ENCODE peak calls at places on chromosomes 16 and 17, in six cellular contexts. One of them, this sample, is unnamed.

GRCh38 chr17:2814499-2815341 is 18.5 kb downstream of the RAP1GAP2 start:
- DNase-seq in psoas muscle: no peak
- DNase-seq in A549: no peak
- DNase-seq in astrocyte of the spinal cord: no peak
- DNase-seq in breast epithelium: no peak
- DNase-seq in heart right ventricle: peak
- DNase-seq in this sample: no peak

GRCh38 chr16:87099001-87099740 is 218.0 kb downstream of the C16orf95 start:
- DNase-seq in psoas muscle: no peak
- DNase-seq in A549: no peak
- DNase-seq in astrocyte of the spinal cord: no peak
- DNase-seq in breast epithelium: no peak
- DNase-seq in heart right ventricle: no peak
- DNase-seq in this sample: no peak

GRCh38 chr17:17812211-17813054 is 24.4 kb downstream of the SREBF1 start:
- DNase-seq in psoas muscle: peak
- DNase-seq in A549: peak
- DNase-seq in astrocyte of the spinal cord: peak
- DNase-seq in breast epithelium: peak
- DNase-seq in heart right ventricle: peak
- DNase-seq in this sample: peak

GRCh38 chr16:49454426-49455180 is 81.0 kb downstream of the C16orf78 start:
- DNase-seq in psoas muscle: no peak
- DNase-seq in A549: no peak
- DNase-seq in astrocyte of the spinal cord: no peak
- DNase-seq in breast epithelium: no peak
- DNase-seq in heart right ventricle: no peak
- DNase-seq in this sample: peak

GRCh38 chr16:70703041-70703834 is 17.4 kb upstream of the MTSS2 start:
- DNase-seq in psoas muscle: peak
- DNase-seq in A549: peak
- DNase-seq in astrocyte of the spinal cord: peak
- DNase-seq in breast epithelium: no peak
- DNase-seq in heart right ventricle: peak
- DNase-seq in this sample: peak

GRCh38 chr17:9237661-9238301 is 216.5 kb downstream of the NTN1 start:
- DNase-seq in psoas muscle: no peak
- DNase-seq in A549: no peak
- DNase-seq in astrocyte of the spinal cord: no peak
- DNase-seq in breast epithelium: no peak
- DNase-seq in heart right ventricle: no peak
- DNase-seq in this sample: no peak

GRCh38 chr17:82648761-82649474 is 674 bp upstream of the WDR45B start:
- DNase-seq in psoas muscle: peak
- DNase-seq in A549: no peak
- DNase-seq in astrocyte of the spinal cord: no peak
- DNase-seq in breast epithelium: no peak
- DNase-seq in heart right ventricle: peak
- DNase-seq in this sample: no peak

GRCh38 chr17:32877164-32877764 is 340 bp upstream of the MYO1D start:
- DNase-seq in psoas muscle: peak
- DNase-seq in A549: peak
- DNase-seq in astrocyte of the spinal cord: peak
- DNase-seq in breast epithelium: peak
- DNase-seq in heart right ventricle: peak
- DNase-seq in this sample: peak

GRCh38 chr17:74444406-74444805 is 12.5 kb downstream of the GPRC5C start:
- DNase-seq in psoas muscle: peak
- DNase-seq in A549: no peak
- DNase-seq in astrocyte of the spinal cord: no peak
- DNase-seq in breast epithelium: no peak
- DNase-seq in heart right ventricle: no peak
- DNase-seq in this sample: no peak

GRCh38 chr17:16374129-16374528 is 6.8 kb upstream of the UBB start:
- DNase-seq in psoas muscle: no peak
- DNase-seq in A549: no peak
- DNase-seq in astrocyte of the spinal cord: peak
- DNase-seq in breast epithelium: no peak
- DNase-seq in heart right ventricle: no peak
- DNase-seq in this sample: no peak

GRCh38 chr17:3935140-3935542 is 18.9 kb upstream of the P2RX1 start:
- DNase-seq in psoas muscle: peak
- DNase-seq in A549: peak
- DNase-seq in astrocyte of the spinal cord: peak
- DNase-seq in breast epithelium: peak
- DNase-seq in heart right ventricle: peak
- DNase-seq in this sample: no peak

GRCh38 chr17:45147102-45147580 is 1.1 kb upstream of the HEXIM1 start:
- DNase-seq in psoas muscle: no peak
- DNase-seq in A549: peak
- DNase-seq in astrocyte of the spinal cord: no peak
- DNase-seq in breast epithelium: peak
- DNase-seq in heart right ventricle: peak
- DNase-seq in this sample: no peak

GRCh38 chr17:60036796-60037677 is 41.7 kb downstream of the HEATR6 start:
- DNase-seq in psoas muscle: peak
- DNase-seq in A549: peak
- DNase-seq in astrocyte of the spinal cord: peak
- DNase-seq in breast epithelium: no peak
- DNase-seq in heart right ventricle: peak
- DNase-seq in this sample: no peak

GRCh38 chr16:87016636-87017035 is 300.6 kb downstream of the C16orf95 start:
- DNase-seq in psoas muscle: no peak
- DNase-seq in A549: no peak
- DNase-seq in astrocyte of the spinal cord: no peak
- DNase-seq in breast epithelium: no peak
- DNase-seq in heart right ventricle: no peak
- DNase-seq in this sample: no peak

GRCh38 chr16:19860146-19861030 is 24.3 kb downstream of the GPRC5B start:
- DNase-seq in psoas muscle: no peak
- DNase-seq in A549: no peak
- DNase-seq in astrocyte of the spinal cord: peak
- DNase-seq in breast epithelium: no peak
- DNase-seq in heart right ventricle: no peak
- DNase-seq in this sample: no peak

GRCh38 chr16:17831330-17831729 is 360.6 kb upstream of the XYLT1 start:
- DNase-seq in psoas muscle: no peak
- DNase-seq in A549: no peak
- DNase-seq in astrocyte of the spinal cord: no peak
- DNase-seq in breast epithelium: no peak
- DNase-seq in heart right ventricle: no peak
- DNase-seq in this sample: no peak

GRCh38 chr17:51260960-51261958 is 913 bp downstream of the UTP18 start:
- DNase-seq in psoas muscle: peak
- DNase-seq in A549: peak
- DNase-seq in astrocyte of the spinal cord: no peak
- DNase-seq in breast epithelium: peak
- DNase-seq in heart right ventricle: peak
- DNase-seq in this sample: peak

GRCh38 chr17:83149326-83149725 is 69.9 kb downstream of the METRNL start:
- DNase-seq in psoas muscle: no peak
- DNase-seq in A549: no peak
- DNase-seq in astrocyte of the spinal cord: no peak
- DNase-seq in breast epithelium: peak
- DNase-seq in heart right ventricle: no peak
- DNase-seq in this sample: no peak

GRCh38 chr17:74354123-74354522 is 7.5 kb downstream of the BTBD17 start:
- DNase-seq in psoas muscle: peak
- DNase-seq in A549: peak
- DNase-seq in astrocyte of the spinal cord: no peak
- DNase-seq in breast epithelium: no peak
- DNase-seq in heart right ventricle: no peak
- DNase-seq in this sample: no peak

GRCh38 chr17:39867084-39867890 is 715 bp upstream of the ZPBP2 start:
- DNase-seq in psoas muscle: no peak
- DNase-seq in A549: no peak
- DNase-seq in astrocyte of the spinal cord: no peak
- DNase-seq in breast epithelium: no peak
- DNase-seq in heart right ventricle: no peak
- DNase-seq in this sample: no peak

GRCh38 chr16:19400709-19401108 is 17.0 kb upstream of the TMC5 start:
- DNase-seq in psoas muscle: no peak
- DNase-seq in A549: no peak
- DNase-seq in astrocyte of the spinal cord: no peak
- DNase-seq in breast epithelium: no peak
- DNase-seq in heart right ventricle: no peak
- DNase-seq in this sample: no peak

GRCh38 chr16:70573451-70574121 is 50.0 kb downstream of the SF3B3 start:
- DNase-seq in psoas muscle: no peak
- DNase-seq in A549: no peak
- DNase-seq in astrocyte of the spinal cord: peak
- DNase-seq in breast epithelium: no peak
- DNase-seq in heart right ventricle: peak
- DNase-seq in this sample: peak

GRCh38 chr16:11079657-11080187 is 135.4 kb downstream of the CLEC16A start:
- DNase-seq in psoas muscle: no peak
- DNase-seq in A549: no peak
- DNase-seq in astrocyte of the spinal cord: peak
- DNase-seq in breast epithelium: no peak
- DNase-seq in heart right ventricle: no peak
- DNase-seq in this sample: no peak

GRCh38 chr17:66343531-66344078 is 41.2 kb downstream of the PRKCA start:
- DNase-seq in psoas muscle: no peak
- DNase-seq in A549: no peak
- DNase-seq in astrocyte of the spinal cord: no peak
- DNase-seq in breast epithelium: no peak
- DNase-seq in heart right ventricle: no peak
- DNase-seq in this sample: no peak

GRCh38 chr17:31739300-31739699 is 119.7 kb downstream of the COPRS start:
- DNase-seq in psoas muscle: no peak
- DNase-seq in A549: no peak
- DNase-seq in astrocyte of the spinal cord: no peak
- DNase-seq in breast epithelium: no peak
- DNase-seq in heart right ventricle: no peak
- DNase-seq in this sample: no peak

GRCh38 chr17:8960325-8961144 is 5.0 kb downstream of the PIK3R5 start:
- DNase-seq in psoas muscle: no peak
- DNase-seq in A549: no peak
- DNase-seq in astrocyte of the spinal cord: no peak
- DNase-seq in breast epithelium: no peak
- DNase-seq in heart right ventricle: no peak
- DNase-seq in this sample: peak

GRCh38 chr16:57661936-57662906 is 5.9 kb upstream of the ADGRG3 start:
- DNase-seq in psoas muscle: no peak
- DNase-seq in A549: no peak
- DNase-seq in astrocyte of the spinal cord: no peak
- DNase-seq in breast epithelium: no peak
- DNase-seq in heart right ventricle: no peak
- DNase-seq in this sample: no peak

GRCh38 chr16:50025544-50025931 is 513 bp downstream of the CNEP1R1 start:
- DNase-seq in psoas muscle: no peak
- DNase-seq in A549: peak
- DNase-seq in astrocyte of the spinal cord: peak
- DNase-seq in breast epithelium: no peak
- DNase-seq in heart right ventricle: no peak
- DNase-seq in this sample: no peak

GRCh38 chr17:10821062-10821461 is 16.8 kb downstream of the PIRT start:
- DNase-seq in psoas muscle: no peak
- DNase-seq in A549: no peak
- DNase-seq in astrocyte of the spinal cord: no peak
- DNase-seq in breast epithelium: no peak
- DNase-seq in heart right ventricle: no peak
- DNase-seq in this sample: no peak

DNA sequence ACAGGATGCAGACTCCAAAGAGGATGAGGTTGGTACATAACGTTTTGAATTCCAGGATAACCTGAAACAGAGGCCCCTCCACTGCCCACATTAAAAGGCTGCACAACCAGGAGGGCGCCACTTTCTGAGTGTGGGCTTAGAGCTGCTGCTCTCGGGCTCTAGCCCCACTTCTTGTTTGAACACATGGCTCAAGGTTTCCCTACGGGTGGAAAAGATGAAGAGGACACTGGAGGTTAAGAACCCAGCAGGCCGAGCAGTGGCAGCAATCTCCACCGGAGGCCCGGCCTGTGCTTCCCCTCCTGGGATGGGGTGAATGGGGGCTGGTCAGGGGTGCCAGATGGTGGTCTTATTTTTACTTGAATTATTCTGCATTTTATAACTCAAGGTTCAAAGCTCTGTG is 8.0 kb upstream of the TRAP1 start:
- DNase-seq in psoas muscle: no peak
- DNase-seq in A549: no peak
- DNase-seq in astrocyte of the spinal cord: no peak
- DNase-seq in breast epithelium: no peak
- DNase-seq in heart right ventricle: no peak
- DNase-seq in this sample: no peak
- TF ChIP-seq CTCF in psoas muscle: no peak
- TF ChIP-seq CTCF in A549: no peak
- TF ChIP-seq CTCF in astrocyte of the spinal cord: no peak
- TF ChIP-seq CTCF in breast epithelium: no peak
- TF ChIP-seq CTCF in heart right ventricle: no peak
- TF ChIP-seq CTCF in this sample: no peak

GRCh38 chr16:80682435-80683070 is 121.8 kb downstream of the CDYL2 start:
- DNase-seq in psoas muscle: no peak
- DNase-seq in A549: no peak
- DNase-seq in astrocyte of the spinal cord: peak
- DNase-seq in breast epithelium: no peak
- DNase-seq in heart right ventricle: no peak
- DNase-seq in this sample: peak

GRCh38 chr16:80684906-80685305 is 119.5 kb downstream of the CDYL2 start:
- DNase-seq in psoas muscle: no peak
- DNase-seq in A549: no peak
- DNase-seq in astrocyte of the spinal cord: no peak
- DNase-seq in breast epithelium: no peak
- DNase-seq in heart right ventricle: no peak
- DNase-seq in this sample: peak

GRCh38 chr16:80681436-80681835 is 123.0 kb downstream of the CDYL2 start:
- DNase-seq in psoas muscle: no peak
- DNase-seq in A549: no peak
- DNase-seq in astrocyte of the spinal cord: no peak
- DNase-seq in breast epithelium: no peak
- DNase-seq in heart right ventricle: no peak
- DNase-seq in this sample: peak

GRCh38 chr16:80684136-80684765 is 120.1 kb downstream of the CDYL2 start:
- DNase-seq in psoas muscle: no peak
- DNase-seq in A549: no peak
- DNase-seq in astrocyte of the spinal cord: no peak
- DNase-seq in breast epithelium: no peak
- DNase-seq in heart right ventricle: no peak
- DNase-seq in this sample: peak

GRCh38 chr16:80683646-80684045 is 120.8 kb downstream of the CDYL2 start:
- DNase-seq in psoas muscle: no peak
- DNase-seq in A549: no peak
- DNase-seq in astrocyte of the spinal cord: no peak
- DNase-seq in breast epithelium: no peak
- DNase-seq in heart right ventricle: no peak
- DNase-seq in this sample: peak
- TF ChIP-seq CTCF in psoas muscle: no peak
- TF ChIP-seq CTCF in A549: no peak
- TF ChIP-seq CTCF in astrocyte of the spinal cord: no peak
- TF ChIP-seq CTCF in breast epithelium: no peak
- TF ChIP-seq CTCF in heart right ventricle: no peak
- TF ChIP-seq CTCF in this sample: no peak

GRCh38 chr16:2046889-2047329 is 725 bp downstream of the NTHL1 start:
- DNase-seq in psoas muscle: no peak
- DNase-seq in A549: no peak
- DNase-seq in astrocyte of the spinal cord: no peak
- DNase-seq in breast epithelium: no peak
- DNase-seq in heart right ventricle: no peak
- DNase-seq in this sample: no peak
- TF ChIP-seq CTCF in psoas muscle: no peak
- TF ChIP-seq CTCF in A549: no peak
- TF ChIP-seq CTCF in astrocyte of the spinal cord: no peak
- TF ChIP-seq CTCF in breast epithelium: no peak
- TF ChIP-seq CTCF in heart right ventricle: no peak
- TF ChIP-seq CTCF in this sample: no peak

GRCh38 chr17:1473170-1473569 is 17.1 kb upstream of the CRK start:
- DNase-seq in psoas muscle: no peak
- DNase-seq in A549: no peak
- DNase-seq in astrocyte of the spinal cord: no peak
- DNase-seq in breast epithelium: no peak
- DNase-seq in heart right ventricle: no peak
- DNase-seq in this sample: no peak
- TF ChIP-seq CTCF in psoas muscle: no peak
- TF ChIP-seq CTCF in A549: no peak
- TF ChIP-seq CTCF in astrocyte of the spinal cord: no peak
- TF ChIP-seq CTCF in breast epithelium: no peak
- TF ChIP-seq CTCF in heart right ventricle: no peak
- TF ChIP-seq CTCF in this sample: no peak

This sample was measured in osteocyte.